ENCODE peak calls at places on chromosomes 16 and 17, in six cellular contexts. P is H1, N is NT2/D1, A is HepG2, J is GM12878, D is K562. W is an unnamed sample.

GRCh38 chr17:5825717-5826330 is 241.5 kb upstream of the NLRP1 start:
- DNase-seq in P (no peak), N (no peak), A (no peak), J (no peak), D (no peak), W (no peak)

GRCh38 chr17:15919466-15919865 is 25.5 kb upstream of the ADORA2B start:
- DNase-seq in P (no peak), N (no peak), A (no peak), J (no peak), D (no peak), W (no peak)

GRCh38 chr16:27383511-27384243 is 18.3 kb upstream of the IL21R start:
- DNase-seq in P (no peak), N (no peak), A (no peak), J (no peak), D (no peak), W (no peak)

GRCh38 chr16:22977294-22977697 is 163.3 kb downstream of the HS3ST2 start:
- DNase-seq in P (no peak), N (no peak), A (peak; percentile 39), J (no peak), D (no peak), W (peak; percentile 23)

GRCh38 chr16:526181-527014 is 1.1 kb upstream of the CAPN15 start:
- DNase-seq in P (no peak), N (no peak), A (no peak), J (no peak), D (peak; percentile 43), W (no peak)

GRCh38 chr17:40311575-40311974 is 2.6 kb downstream of the RARA start:
- DNase-seq in P (no peak), N (no peak), A (no peak), J (no peak), D (no peak), W (no peak)

GRCh38 chr17:17523001-17523713 is 27.0 kb upstream of the RASD1 start:
- DNase-seq in P (no peak), N (no peak), A (no peak), J (no peak), D (no peak), W (no peak)

GRCh38 chr16:11047057-11047456 is 102.7 kb downstream of the CLEC16A start:
- DNase-seq in P (no peak), N (no peak), A (no peak), J (no peak), D (no peak), W (no peak)

GRCh38 chr17:4232168-4232813 is 31.5 kb downstream of the ANKFY1 start:
- DNase-seq in P (no peak), N (no peak), A (no peak), J (no peak), D (no peak), W (no peak)

GRCh38 chr16:80611171-80611929 is 70.6 kb downstream of the DYNLRB2 start:
- DNase-seq in P (no peak), N (no peak), A (no peak), J (no peak), D (no peak), W (no peak)

GRCh38 chr17:9115446-9116265 is 94.3 kb downstream of the NTN1 start:
- DNase-seq in P (peak; percentile 41), N (peak; percentile 56), A (peak; percentile 4), J (no peak), D (peak; percentile 14), W (no peak)

GRCh38 chr16:85286066-85286712 is 173.9 kb upstream of the CIBAR2 start:
- DNase-seq in P (no peak), N (no peak), A (no peak), J (no peak), D (no peak), W (no peak)

GRCh38 chr17:80260791-80261158 is at the start of gene RNF213:
- DNase-seq in P (no peak), N (no peak), A (no peak), J (no peak), D (peak; percentile 88), W (no peak)

GRCh38 chr16:84629580-84629979 is 11.7 kb upstream of the COTL1 start:
- DNase-seq in P (no peak), N (no peak), A (no peak), J (no peak), D (no peak), W (no peak)

GRCh38 chr16:85173981-85174751 is 61.9 kb upstream of the CIBAR2 start:
- DNase-seq in P (no peak), N (no peak), A (peak; percentile 53), J (no peak), D (no peak), W (peak; percentile 33)

GRCh38 chr16:56424791-56425438 is 430 bp downstream of the AMFR start:
- DNase-seq in P (no peak), N (no peak), A (no peak), J (no peak), D (peak; percentile 44), W (no peak)

GRCh38 chr17:55005520-55005919 is 37.0 kb downstream of the STXBP4 start:
- DNase-seq in P (no peak), N (peak; percentile 8), A (peak; percentile 40), J (no peak), D (peak; percentile 7), W (peak; percentile 63)

GRCh38 chr17:74442670-74443515 is 11.0 kb downstream of the GPRC5C start:
- DNase-seq in P (no peak), N (no peak), A (peak; percentile 95), J (no peak), D (peak; percentile 62), W (peak; percentile 89)

GRCh38 chr17:48553190-48553547 is 8.3 kb upstream of the HOXB2 start:
- DNase-seq in P (no peak), N (no peak), A (no peak), J (no peak), D (no peak), W (no peak)

GRCh38 chr16:66291833-66292232 is 74.7 kb upstream of the CDH5 start:
- DNase-seq in P (no peak), N (no peak), A (no peak), J (no peak), D (no peak), W (no peak)

GRCh38 chr16:66294507-66294906 is 72.0 kb upstream of the CDH5 start:
- DNase-seq in P (no peak), N (no peak), A (no peak), J (no peak), D (no peak), W (no peak)

GRCh38 chr16:66292241-66292935 is 74.1 kb upstream of the CDH5 start:
- DNase-seq in P (no peak), N (no peak), A (no peak), J (no peak), D (no peak), W (no peak)

GRCh38 chr16:66293932-66294331 is 72.6 kb upstream of the CDH5 start:
- DNase-seq in P (no peak), N (no peak), A (no peak), J (no peak), D (no peak), W (no peak)

GRCh38 chr16:66293207-66293735 is 73.2 kb upstream of the CDH5 start:
- DNase-seq in P (no peak), N (no peak), A (no peak), J (no peak), D (no peak), W (no peak)
- TF ChIP-seq ZNF274 in P (no peak), N (no peak), A (no peak), J (no peak), D (no peak), W (no peak)

DNA sequence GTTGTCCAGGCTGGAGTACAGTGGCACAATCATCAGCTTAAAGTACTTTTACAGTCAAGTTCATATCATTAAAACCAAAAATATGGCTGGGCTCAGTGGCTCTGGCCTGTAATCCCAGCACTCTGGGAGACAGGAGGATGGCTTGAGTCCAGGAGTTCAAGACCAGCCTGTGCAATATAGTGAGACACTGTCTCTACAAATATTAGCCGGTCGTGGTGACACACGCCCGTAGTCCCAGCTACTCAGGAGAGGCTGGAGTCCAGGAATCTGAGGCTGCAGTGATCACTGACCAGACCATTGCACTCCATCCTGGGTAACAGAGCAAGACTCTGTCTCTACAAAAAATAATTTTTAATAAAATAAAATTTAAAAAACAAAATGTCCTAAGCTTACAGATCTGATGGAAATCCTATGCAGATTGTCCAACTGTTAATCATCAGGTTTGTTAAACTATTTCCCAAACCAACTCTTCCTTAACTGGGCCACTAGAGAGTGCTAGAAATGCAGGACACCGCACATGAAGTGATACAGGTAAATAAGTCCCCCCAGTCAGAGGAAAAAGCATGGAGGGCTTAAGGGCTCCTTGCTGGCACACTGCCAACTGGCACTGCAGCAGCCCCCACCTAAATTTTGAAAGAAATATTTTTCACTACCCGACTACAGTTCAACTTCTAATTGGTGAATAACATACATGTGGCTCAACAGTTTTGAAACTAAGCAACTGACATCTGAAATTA is 2.8 kb downstream of the USP22 start:
- DNase-seq in P (no peak), N (no peak), A (peak; percentile 70), J (no peak), D (peak; percentile 33), W (peak; percentile 53)
- TF ChIP-seq ZNF274 in P (no peak), N (no peak), A (no peak), J (no peak), D (no peak), W (no peak)

GRCh38 chr17:81491761-81492160 is 20.8 kb downstream of the ACTG1 start:
- DNase-seq in P (no peak), N (no peak), A (no peak), J (no peak), D (no peak), W (no peak)

GRCh38 chr17:81491193-81491592 is 21.4 kb downstream of the ACTG1 start:
- DNase-seq in P (no peak), N (no peak), A (no peak), J (no peak), D (no peak), W (no peak)

GRCh38 chr17:81489012-81489968 is 23.3 kb downstream of the ACTG1 start:
- DNase-seq in P (no peak), N (no peak), A (no peak), J (no peak), D (no peak), W (no peak)

GRCh38 chr17:81490599-81490992 is 22.0 kb downstream of the ACTG1 start:
- DNase-seq in P (no peak), N (no peak), A (no peak), J (no peak), D (no peak), W (no peak)

GRCh38 chr17:81489986-81490598 is 22.5 kb downstream of the ACTG1 start:
- DNase-seq in P (no peak), N (no peak), A (no peak), J (no peak), D (no peak), W (no peak)
- TF ChIP-seq ZNF274 in P (no peak), N (no peak), A (no peak), J (no peak), D (no peak), W (no peak)

DNA sequence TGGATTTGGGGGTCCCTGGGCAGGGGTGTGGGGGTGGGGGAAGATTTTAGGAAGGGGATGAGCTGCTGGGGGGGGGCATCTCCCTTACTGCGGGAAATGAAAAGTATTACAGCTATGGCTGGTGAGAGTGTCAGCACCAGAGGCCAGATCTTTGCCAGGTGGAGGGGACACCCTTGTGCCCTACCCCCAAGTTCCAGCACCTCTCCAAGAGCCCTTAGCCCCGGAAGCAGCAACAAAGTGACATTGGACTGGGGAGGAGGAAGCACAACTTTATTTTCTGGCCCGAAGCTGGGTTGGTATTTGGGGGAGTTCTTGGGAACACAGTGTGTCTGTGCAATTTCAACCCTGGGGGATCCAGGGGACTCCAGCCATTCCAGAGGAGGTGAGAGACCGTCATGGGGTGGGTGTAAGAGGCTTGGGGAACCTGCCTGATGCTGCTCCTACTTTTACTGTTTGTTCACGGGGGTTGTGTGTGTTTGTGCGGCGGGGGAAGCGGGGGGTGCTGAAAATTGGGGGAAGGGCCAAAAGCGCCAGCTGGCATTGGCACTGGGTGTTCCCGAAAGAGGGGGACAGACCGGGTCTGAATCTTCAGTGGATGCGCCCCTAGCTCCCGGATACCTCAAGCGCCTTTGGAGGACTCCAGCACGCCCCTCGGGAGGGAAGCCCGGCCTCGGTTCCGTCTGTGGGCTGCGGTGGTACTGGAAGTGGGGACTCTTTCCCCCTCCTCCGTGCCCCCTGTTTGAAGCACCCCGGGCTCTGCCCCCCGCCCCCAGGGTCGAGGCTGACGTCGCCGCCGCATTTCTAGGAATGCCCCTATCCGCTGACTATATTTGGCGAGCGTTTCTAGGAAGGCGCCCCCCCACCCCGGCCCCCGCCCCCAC is 230.3 kb downstream of the MRTFB start:
- DNase-seq in P (no peak), N (no peak), A (peak; percentile 49), J (no peak), D (peak; percentile 41), W (no peak)
- TF ChIP-seq ZNF274 in P (no peak), N (no peak), A (no peak), J (no peak), D (no peak), W (no peak)

W was measured in HCT116.